ENCODE peak calls at places on chromosomes 16 and 17, in ten cellular contexts. One of them, this sample, is unnamed.

GRCh38 chr16:17270111-17270510 is 200.6 kb downstream of the XYLT1 start:
- DNase-seq in activated CD4-positive, alpha-beta T cell treated with anti-CD3 and anti-CD28 coated beads, Interleukin-2, amount 50 U/mL, for 1 hour: no peak
- DNase-seq in dorsolateral prefrontal cortex: no peak
- DNase-seq in HL-60: no peak
- DNase-seq in cerebellar cortex: no peak
- DNase-seq in NCI-H2171: peak
- DNase-seq in AG20443: no peak
- DNase-seq in AG09319: no peak
- DNase-seq in HTR-8/SVneo: no peak
- DNase-seq in NCI-H226: no peak
- DNase-seq in this sample: no peak

GRCh38 chr17:4249452-4250029 is 14.2 kb downstream of the ANKFY1 start:
- DNase-seq in dorsolateral prefrontal cortex: no peak
- DNase-seq in HL-60: no peak
- DNase-seq in activated CD4-positive, alpha-beta T cell treated with anti-CD3 and anti-CD28 coated beads, Interleukin-2, amount 50 U/mL, for 1 hour: no peak
- DNase-seq in NCI-H2171: peak
- DNase-seq in cerebellar cortex: peak
- DNase-seq in NCI-H226: no peak
- DNase-seq in AG09319: no peak
- DNase-seq in AG20443: peak
- DNase-seq in HTR-8/SVneo: peak
- DNase-seq in this sample: no peak

GRCh38 chr17:72576289-72576759 is 455.5 kb downstream of the SOX9 start:
- DNase-seq in activated CD4-positive, alpha-beta T cell treated with anti-CD3 and anti-CD28 coated beads, Interleukin-2, amount 50 U/mL, for 1 hour: no peak
- DNase-seq in dorsolateral prefrontal cortex: no peak
- DNase-seq in AG20443: no peak
- DNase-seq in AG09319: no peak
- DNase-seq in NCI-H2171: no peak
- DNase-seq in HTR-8/SVneo: no peak
- DNase-seq in NCI-H226: no peak
- DNase-seq in HL-60: no peak
- DNase-seq in cerebellar cortex: peak
- DNase-seq in this sample: no peak

GRCh38 chr17:73535746-73536145 is 108.5 kb downstream of the SDK2 start:
- DNase-seq in NCI-H226: no peak
- DNase-seq in AG09319: no peak
- DNase-seq in HTR-8/SVneo: no peak
- DNase-seq in NCI-H2171: no peak
- DNase-seq in activated CD4-positive, alpha-beta T cell treated with anti-CD3 and anti-CD28 coated beads, Interleukin-2, amount 50 U/mL, for 1 hour: no peak
- DNase-seq in AG20443: no peak
- DNase-seq in dorsolateral prefrontal cortex: no peak
- DNase-seq in cerebellar cortex: no peak
- DNase-seq in HL-60: no peak
- DNase-seq in this sample: no peak

GRCh38 chr16:2090819-2091721 is 43.3 kb downstream of the TSC2 start:
- DNase-seq in dorsolateral prefrontal cortex: no peak
- DNase-seq in AG20443: peak
- DNase-seq in HTR-8/SVneo: no peak
- DNase-seq in HL-60: no peak
- DNase-seq in cerebellar cortex: no peak
- DNase-seq in NCI-H226: no peak
- DNase-seq in activated CD4-positive, alpha-beta T cell treated with anti-CD3 and anti-CD28 coated beads, Interleukin-2, amount 50 U/mL, for 1 hour: no peak
- DNase-seq in NCI-H2171: no peak
- DNase-seq in AG09319: no peak
- DNase-seq in this sample: peak

GRCh38 chr17:15910791-15911190 is 34.1 kb upstream of the ADORA2B start:
- DNase-seq in AG09319: no peak
- DNase-seq in cerebellar cortex: no peak
- DNase-seq in dorsolateral prefrontal cortex: no peak
- DNase-seq in HTR-8/SVneo: no peak
- DNase-seq in NCI-H2171: no peak
- DNase-seq in activated CD4-positive, alpha-beta T cell treated with anti-CD3 and anti-CD28 coated beads, Interleukin-2, amount 50 U/mL, for 1 hour: no peak
- DNase-seq in NCI-H226: no peak
- DNase-seq in AG20443: no peak
- DNase-seq in HL-60: no peak
- DNase-seq in this sample: no peak

GRCh38 chr17:1053661-1054360 is 56.9 kb downstream of the TIMM22 start:
- DNase-seq in NCI-H2171: no peak
- DNase-seq in NCI-H226: no peak
- DNase-seq in cerebellar cortex: no peak
- DNase-seq in AG09319: no peak
- DNase-seq in activated CD4-positive, alpha-beta T cell treated with anti-CD3 and anti-CD28 coated beads, Interleukin-2, amount 50 U/mL, for 1 hour: no peak
- DNase-seq in HTR-8/SVneo: no peak
- DNase-seq in dorsolateral prefrontal cortex: peak
- DNase-seq in HL-60: no peak
- DNase-seq in AG20443: no peak
- DNase-seq in this sample: no peak

GRCh38 chr17:67281053-67281452 is 36.1 kb upstream of the HELZ start:
- DNase-seq in AG20443: no peak
- DNase-seq in AG09319: no peak
- DNase-seq in NCI-H2171: peak
- DNase-seq in NCI-H226: no peak
- DNase-seq in HTR-8/SVneo: no peak
- DNase-seq in cerebellar cortex: no peak
- DNase-seq in HL-60: no peak
- DNase-seq in activated CD4-positive, alpha-beta T cell treated with anti-CD3 and anti-CD28 coated beads, Interleukin-2, amount 50 U/mL, for 1 hour: no peak
- DNase-seq in dorsolateral prefrontal cortex: no peak
- DNase-seq in this sample: no peak

GRCh38 chr17:15194859-15195277 is 70.3 kb downstream of the PMP22 start:
- DNase-seq in dorsolateral prefrontal cortex: no peak
- DNase-seq in AG20443: no peak
- DNase-seq in NCI-H226: no peak
- DNase-seq in AG09319: peak
- DNase-seq in NCI-H2171: no peak
- DNase-seq in cerebellar cortex: no peak
- DNase-seq in HL-60: no peak
- DNase-seq in HTR-8/SVneo: no peak
- DNase-seq in activated CD4-positive, alpha-beta T cell treated with anti-CD3 and anti-CD28 coated beads, Interleukin-2, amount 50 U/mL, for 1 hour: no peak
- DNase-seq in this sample: no peak

GRCh38 chr17:56761387-56761786 is 72.3 kb downstream of the C17orf67 start:
- DNase-seq in activated CD4-positive, alpha-beta T cell treated with anti-CD3 and anti-CD28 coated beads, Interleukin-2, amount 50 U/mL, for 1 hour: no peak
- DNase-seq in NCI-H226: no peak
- DNase-seq in NCI-H2171: no peak
- DNase-seq in HL-60: no peak
- DNase-seq in cerebellar cortex: no peak
- DNase-seq in dorsolateral prefrontal cortex: no peak
- DNase-seq in AG20443: no peak
- DNase-seq in AG09319: no peak
- DNase-seq in HTR-8/SVneo: no peak
- DNase-seq in this sample: no peak

GRCh38 chr17:49809056-49809455 is 20.6 kb downstream of the KAT7 start:
- DNase-seq in cerebellar cortex: no peak
- DNase-seq in HTR-8/SVneo: no peak
- DNase-seq in HL-60: no peak
- DNase-seq in AG09319: no peak
- DNase-seq in activated CD4-positive, alpha-beta T cell treated with anti-CD3 and anti-CD28 coated beads, Interleukin-2, amount 50 U/mL, for 1 hour: no peak
- DNase-seq in AG20443: no peak
- DNase-seq in dorsolateral prefrontal cortex: no peak
- DNase-seq in NCI-H226: no peak
- DNase-seq in NCI-H2171: no peak
- DNase-seq in this sample: no peak

GRCh38 chr16:58197314-58198012 is 443 bp downstream of the CSNK2A2 start:
- DNase-seq in activated CD4-positive, alpha-beta T cell treated with anti-CD3 and anti-CD28 coated beads, Interleukin-2, amount 50 U/mL, for 1 hour: no peak
- DNase-seq in cerebellar cortex: no peak
- DNase-seq in HTR-8/SVneo: peak
- DNase-seq in AG20443: peak
- DNase-seq in NCI-H226: no peak
- DNase-seq in HL-60: no peak
- DNase-seq in dorsolateral prefrontal cortex: no peak
- DNase-seq in NCI-H2171: no peak
- DNase-seq in AG09319: no peak
- DNase-seq in this sample: no peak

GRCh38 chr17:2053380-2054261 is 1.3 kb upstream of the HIC1 start:
- DNase-seq in HTR-8/SVneo: no peak
- DNase-seq in activated CD4-positive, alpha-beta T cell treated with anti-CD3 and anti-CD28 coated beads, Interleukin-2, amount 50 U/mL, for 1 hour: peak
- DNase-seq in cerebellar cortex: peak
- DNase-seq in HL-60: no peak
- DNase-seq in dorsolateral prefrontal cortex: peak
- DNase-seq in NCI-H2171: peak
- DNase-seq in AG20443: peak
- DNase-seq in AG09319: no peak
- DNase-seq in NCI-H226: peak
- DNase-seq in this sample: peak

GRCh38 chr16:54454616-54455015 is 168.0 kb upstream of the IRX3 start:
- DNase-seq in HTR-8/SVneo: no peak
- DNase-seq in dorsolateral prefrontal cortex: no peak
- DNase-seq in AG09319: no peak
- DNase-seq in NCI-H226: no peak
- DNase-seq in activated CD4-positive, alpha-beta T cell treated with anti-CD3 and anti-CD28 coated beads, Interleukin-2, amount 50 U/mL, for 1 hour: no peak
- DNase-seq in NCI-H2171: no peak
- DNase-seq in cerebellar cortex: no peak
- DNase-seq in AG20443: no peak
- DNase-seq in HL-60: no peak
- DNase-seq in this sample: no peak

GRCh38 chr17:59707971-59708425 is 544 bp downstream of the VMP1 start:
- DNase-seq in dorsolateral prefrontal cortex: no peak
- DNase-seq in NCI-H226: no peak
- DNase-seq in HL-60: no peak
- DNase-seq in AG09319: no peak
- DNase-seq in cerebellar cortex: no peak
- DNase-seq in AG20443: no peak
- DNase-seq in activated CD4-positive, alpha-beta T cell treated with anti-CD3 and anti-CD28 coated beads, Interleukin-2, amount 50 U/mL, for 1 hour: no peak
- DNase-seq in NCI-H2171: no peak
- DNase-seq in HTR-8/SVneo: no peak
- DNase-seq in this sample: no peak

GRCh38 chr17:43171761-43172487 is 910 bp downstream of the NBR1 start:
- DNase-seq in AG20443: peak
- DNase-seq in HL-60: peak
- DNase-seq in AG09319: peak
- DNase-seq in dorsolateral prefrontal cortex: no peak
- DNase-seq in activated CD4-positive, alpha-beta T cell treated with anti-CD3 and anti-CD28 coated beads, Interleukin-2, amount 50 U/mL, for 1 hour: no peak
- DNase-seq in cerebellar cortex: peak
- DNase-seq in NCI-H226: peak
- DNase-seq in NCI-H2171: no peak
- DNase-seq in HTR-8/SVneo: peak
- DNase-seq in this sample: peak